ENCODE peak calls at places on chromosome 19, in nine cellular contexts. B is HT-29; A is NCI-H1092; T is activated CD8-positive, alpha-beta memory T cell treated with anti-CD3 and anti-CD28 coated beads, Interleukin-2, amount 10 ng/mL, durations not matched to agents 7 days and 5 days; Q is GM03348; Z is skeletal muscle cell; K is LHCN-M2; V is thoracic aorta; S is neural crest cell. P is an unnamed sample.

GRCh38 chr19:36876993-36877938 is 26.6 kb downstream of the ZNF345 start:
- DNase-seq in A (no peak), Z (no peak), K (peak; percentile 2), B (no peak), T (no peak), S (no peak), V (no peak), Q (no peak), P (no peak)

GRCh38 chr19:13275016-13275722 is 125.0 kb downstream of the IER2 start:
- DNase-seq in Z (no peak), S (no peak), B (no peak), Q (no peak), A (no peak), K (no peak), V (no peak), T (peak; percentile 52), P (no peak)

GRCh38 chr19:19185853-19186728 is 5.9 kb downstream of the BORCS8 start:
- DNase-seq in B (peak; percentile 29), Q (peak; percentile 69), Z (no peak), V (no peak), A (peak; percentile 13), T (peak; percentile 72), S (peak; percentile 61), K (peak; percentile 38), P (no peak)

GRCh38 chr19:35559281-35559659 is 4.2 kb downstream of the ATP4A start:
- DNase-seq in B (no peak), K (no peak), A (no peak), Z (no peak), Q (no peak), T (no peak), S (no peak), V (no peak), P (no peak)

GRCh38 chr19:18362934-18363542 is 22.6 kb downstream of the PGPEP1 start:
- DNase-seq in V (no peak), K (peak; percentile 11), Q (no peak), S (no peak), T (no peak), B (no peak), Z (no peak), A (no peak), P (no peak)

GRCh38 chr19:1312732-1313694 is 27.3 kb downstream of the EFNA2 start:
- DNase-seq in K (peak; percentile 51), B (peak; percentile 51), Q (peak; percentile 79), A (no peak), V (no peak), S (no peak), Z (no peak), T (no peak), P (no peak)

GRCh38 chr19:32928806-32929205 is 43.0 kb downstream of the CEP89 start:
- DNase-seq in T (no peak), Q (no peak), B (peak; percentile 38), A (no peak), K (no peak), V (no peak), S (no peak), Z (no peak), P (no peak)

GRCh38 chr19:5665781-5666513 is 14.4 kb downstream of the MICOS13 start:
- DNase-seq in K (peak; percentile 67), Z (peak; percentile 51), T (no peak), Q (peak; percentile 42), S (no peak), A (no peak), B (peak; percentile 32), V (no peak), P (no peak)

GRCh38 chr19:43318203-43318602 is 35.3 kb upstream of the CD177 start:
- DNase-seq in K (no peak), S (no peak), T (no peak), Z (no peak), B (no peak), A (no peak), Q (no peak), V (no peak), P (no peak)

GRCh38 chr19:41265376-41266153 is 1.4 kb downstream of the HNRNPUL1 start:
- DNase-seq in K (peak; percentile 45), A (no peak), Q (peak; percentile 30), S (peak; percentile 2), Z (no peak), V (no peak), B (peak; percentile 69), T (peak; percentile 45), P (no peak)

GRCh38 chr19:23817519-23817918 is 58.8 kb upstream of the ZNF681 start:
- DNase-seq in Q (no peak), B (peak; percentile 27), S (no peak), T (peak; percentile 43), A (no peak), K (peak; percentile 17), Z (no peak), V (no peak), P (no peak)

GRCh38 chr19:42370667-42371066 is 19.4 kb downstream of the CNFN start:
- DNase-seq in Q (no peak), K (no peak), Z (no peak), V (no peak), B (no peak), T (no peak), S (no peak), A (no peak), P (no peak)

GRCh38 chr19:12872255-12872654 is 9.0 kb downstream of the DNASE2 start:
- DNase-seq in B (peak; percentile 16), Q (no peak), V (no peak), K (no peak), A (no peak), S (no peak), Z (no peak), T (no peak), P (no peak)

GRCh38 chr19:14051980-14052379 is 9.9 kb downstream of the PALM3 start:
- DNase-seq in V (no peak), T (no peak), B (no peak), S (no peak), Q (no peak), K (no peak), Z (no peak), A (no peak), P (no peak)

GRCh38 chr19:44438441-44438840 is 9.8 kb downstream of the ZNF229 start:
- DNase-seq in Q (no peak), Z (no peak), T (no peak), K (no peak), S (no peak), V (no peak), B (no peak), A (no peak), P (no peak)

GRCh38 chr19:15300533-15301194 is 31.7 kb downstream of the BRD4 start:
- DNase-seq in S (no peak), B (no peak), A (no peak), K (no peak), V (no peak), Z (no peak), Q (peak; percentile 64), T (no peak), P (no peak)

GRCh38 chr19:33300016-33300981 is 2.0 kb downstream of the CEBPA start:
- DNase-seq in B (no peak), T (no peak), K (no peak), S (no peak), Z (no peak), V (no peak), A (no peak), Q (peak; percentile 4), P (no peak)

GRCh38 chr19:23071087-23071511 is 45.7 kb upstream of the ZNF730 start:
- DNase-seq in K (peak; percentile 47), T (no peak), B (no peak), A (peak; percentile 22), Q (peak; percentile 17), S (no peak), V (no peak), Z (no peak), P (no peak)